ENCODE peak calls at places on chromosomes 11 and 22, in five cellular contexts. One of them, this sample, is unnamed. For H3K27me3, the result is how much of the 10 kb centered on the place peaks cover.

GRCh38 chr11:86172894-86173293 is 71.7 kb upstream of the EED start:
- DNase-seq in gastrocnemius medialis: no peak
- DNase-seq in Peyer's patch: no peak
- DNase-seq in thyroid gland: no peak
- DNase-seq in prostate gland: no peak
- DNase-seq in this sample: no peak

GRCh38 chr11:71999360-71999759 is 651 bp downstream of the IL18BP start:
- DNase-seq in gastrocnemius medialis: no peak
- DNase-seq in Peyer's patch: no peak
- DNase-seq in thyroid gland: peak
- DNase-seq in prostate gland: no peak
- DNase-seq in this sample: no peak

GRCh38 chr22:28424427-28425080 is 255.1 kb downstream of the TTC28 start:
- DNase-seq in gastrocnemius medialis: no peak
- DNase-seq in Peyer's patch: no peak
- DNase-seq in thyroid gland: no peak
- DNase-seq in prostate gland: no peak
- DNase-seq in this sample: no peak

GRCh38 chr11:94525933-94526332 is 13.7 kb downstream of the C11orf97 start:
- DNase-seq in gastrocnemius medialis: peak
- DNase-seq in Peyer's patch: peak
- DNase-seq in thyroid gland: peak
- DNase-seq in prostate gland: peak
- DNase-seq in this sample: peak

GRCh38 chr11:78586452-78587046 is 11.9 kb upstream of the NARS2 start:
- DNase-seq in gastrocnemius medialis: no peak
- DNase-seq in Peyer's patch: no peak
- DNase-seq in thyroid gland: no peak
- DNase-seq in prostate gland: no peak
- DNase-seq in this sample: no peak

GRCh38 chr22:24027991-24028390 is 16.9 kb downstream of the CABIN1 start:
- DNase-seq in gastrocnemius medialis: no peak
- DNase-seq in Peyer's patch: no peak
- DNase-seq in thyroid gland: no peak
- DNase-seq in prostate gland: no peak
- DNase-seq in this sample: no peak

GRCh38 chr11:6812391-6813005 is 13.0 kb upstream of the OR6A2 start:
- DNase-seq in gastrocnemius medialis: no peak
- DNase-seq in Peyer's patch: peak
- DNase-seq in thyroid gland: no peak
- DNase-seq in prostate gland: peak
- DNase-seq in this sample: no peak

GRCh38 chr11:36945384-36945783 is 347.3 kb upstream of the RAG2 start:
- DNase-seq in gastrocnemius medialis: no peak
- DNase-seq in Peyer's patch: no peak
- DNase-seq in thyroid gland: no peak
- DNase-seq in prostate gland: no peak
- DNase-seq in this sample: no peak

GRCh38 chr22:48654492-48654891 is 1173.2 kb downstream of the BRD1 start:
- DNase-seq in gastrocnemius medialis: no peak
- DNase-seq in Peyer's patch: no peak
- DNase-seq in thyroid gland: no peak
- DNase-seq in prostate gland: no peak
- DNase-seq in this sample: no peak

GRCh38 chr11:110655967-110656366 is 56.3 kb downstream of the ARHGAP20 start:
- DNase-seq in gastrocnemius medialis: no peak
- DNase-seq in Peyer's patch: no peak
- DNase-seq in thyroid gland: no peak
- DNase-seq in prostate gland: no peak
- DNase-seq in this sample: no peak

GRCh38 chr11:31813961-31814868 is 3.1 kb upstream of the PAX6 start:
- DNase-seq in gastrocnemius medialis: no peak
- DNase-seq in Peyer's patch: no peak
- DNase-seq in thyroid gland: no peak
- DNase-seq in prostate gland: no peak
- DNase-seq in this sample: peak
- H3K27me3 ChIP-seq in gastrocnemius medialis: half or more
- H3K27me3 ChIP-seq in Peyer's patch: under half
- H3K27me3 ChIP-seq in thyroid gland: half or more
- H3K27me3 ChIP-seq in prostate gland: half or more
- H3K27me3 ChIP-seq in this sample: half or more

GRCh38 chr11:133078012-133078411 is 454.3 kb downstream of the OPCML start:
- DNase-seq in gastrocnemius medialis: no peak
- DNase-seq in Peyer's patch: no peak
- DNase-seq in thyroid gland: no peak
- DNase-seq in prostate gland: no peak
- DNase-seq in this sample: no peak

GRCh38 chr11:133081730-133082452 is 450.4 kb downstream of the OPCML start:
- DNase-seq in gastrocnemius medialis: no peak
- DNase-seq in Peyer's patch: no peak
- DNase-seq in thyroid gland: no peak
- DNase-seq in prostate gland: no peak
- DNase-seq in this sample: no peak

GRCh38 chr11:133081020-133081419 is 451.3 kb downstream of the OPCML start:
- DNase-seq in gastrocnemius medialis: no peak
- DNase-seq in Peyer's patch: no peak
- DNase-seq in thyroid gland: no peak
- DNase-seq in prostate gland: no peak
- DNase-seq in this sample: no peak

GRCh38 chr11:133075351-133075750 is 456.9 kb downstream of the OPCML start:
- DNase-seq in gastrocnemius medialis: no peak
- DNase-seq in Peyer's patch: no peak
- DNase-seq in thyroid gland: no peak
- DNase-seq in prostate gland: no peak
- DNase-seq in this sample: no peak

GRCh38 chr11:133078591-133079179 is 453.6 kb downstream of the OPCML start:
- DNase-seq in gastrocnemius medialis: no peak
- DNase-seq in Peyer's patch: peak
- DNase-seq in thyroid gland: peak
- DNase-seq in prostate gland: peak
- DNase-seq in this sample: no peak
- H3K27me3 ChIP-seq in gastrocnemius medialis: under half
- H3K27me3 ChIP-seq in Peyer's patch: under half
- H3K27me3 ChIP-seq in thyroid gland: under half
- H3K27me3 ChIP-seq in prostate gland: under half
- H3K27me3 ChIP-seq in this sample: under half

DNA sequence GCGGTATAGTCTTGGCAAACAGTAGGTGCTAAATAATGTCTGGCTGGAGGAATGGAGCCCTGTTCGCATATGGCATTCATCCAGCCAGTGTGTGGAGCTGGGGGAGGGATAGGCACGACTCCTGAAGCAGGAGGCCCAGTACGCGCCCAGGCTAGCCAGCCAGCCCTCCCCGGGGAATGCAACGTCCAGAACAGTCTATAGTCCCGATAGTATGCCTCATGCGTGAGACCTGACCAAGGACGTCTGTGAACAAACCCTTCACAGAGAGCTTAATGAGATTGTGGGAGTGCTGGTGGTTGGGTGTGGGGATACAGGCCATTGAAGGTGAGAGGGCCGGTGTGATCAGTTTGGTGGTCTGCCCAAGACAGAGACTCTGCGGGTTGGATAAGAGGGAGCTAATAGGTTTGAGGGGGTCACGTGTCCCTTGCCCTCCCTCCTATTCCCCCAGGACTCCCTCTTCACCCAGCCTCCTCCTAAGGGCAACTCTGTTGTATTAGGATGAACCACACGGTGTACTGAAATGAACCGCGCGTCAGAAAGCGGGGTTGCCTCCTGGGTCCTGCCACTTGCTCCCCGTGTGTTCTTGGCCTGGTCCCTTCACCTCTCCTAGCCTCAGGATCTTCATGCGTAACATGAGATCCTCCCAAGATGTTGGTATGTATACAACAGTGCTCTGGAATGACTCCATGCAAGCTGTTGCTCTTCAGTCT is 987 bp upstream of the GRIK4 start:
- DNase-seq in gastrocnemius medialis: no peak
- DNase-seq in Peyer's patch: no peak
- DNase-seq in thyroid gland: no peak
- DNase-seq in prostate gland: no peak
- DNase-seq in this sample: peak
- H3K27me3 ChIP-seq in gastrocnemius medialis: under half
- H3K27me3 ChIP-seq in Peyer's patch: under half
- H3K27me3 ChIP-seq in thyroid gland: under half
- H3K27me3 ChIP-seq in prostate gland: under half
- H3K27me3 ChIP-seq in this sample: half or more

GRCh38 chr22:45510376-45511232 is 7.9 kb downstream of the FBLN1 start:
- DNase-seq in gastrocnemius medialis: no peak
- DNase-seq in Peyer's patch: no peak
- DNase-seq in thyroid gland: no peak
- DNase-seq in prostate gland: no peak
- DNase-seq in this sample: no peak

GRCh38 chr22:45515678-45516077 is 13.0 kb downstream of the FBLN1 start:
- DNase-seq in gastrocnemius medialis: no peak
- DNase-seq in Peyer's patch: no peak
- DNase-seq in thyroid gland: no peak
- DNase-seq in prostate gland: no peak
- DNase-seq in this sample: no peak

GRCh38 chr22:45508814-45509213 is 6.1 kb downstream of the FBLN1 start:
- DNase-seq in gastrocnemius medialis: no peak
- DNase-seq in Peyer's patch: no peak
- DNase-seq in thyroid gland: no peak
- DNase-seq in prostate gland: no peak
- DNase-seq in this sample: no peak

GRCh38 chr22:45511847-45512261 is 9.2 kb downstream of the FBLN1 start:
- DNase-seq in gastrocnemius medialis: peak
- DNase-seq in Peyer's patch: peak
- DNase-seq in thyroid gland: peak
- DNase-seq in prostate gland: no peak
- DNase-seq in this sample: no peak

DNA sequence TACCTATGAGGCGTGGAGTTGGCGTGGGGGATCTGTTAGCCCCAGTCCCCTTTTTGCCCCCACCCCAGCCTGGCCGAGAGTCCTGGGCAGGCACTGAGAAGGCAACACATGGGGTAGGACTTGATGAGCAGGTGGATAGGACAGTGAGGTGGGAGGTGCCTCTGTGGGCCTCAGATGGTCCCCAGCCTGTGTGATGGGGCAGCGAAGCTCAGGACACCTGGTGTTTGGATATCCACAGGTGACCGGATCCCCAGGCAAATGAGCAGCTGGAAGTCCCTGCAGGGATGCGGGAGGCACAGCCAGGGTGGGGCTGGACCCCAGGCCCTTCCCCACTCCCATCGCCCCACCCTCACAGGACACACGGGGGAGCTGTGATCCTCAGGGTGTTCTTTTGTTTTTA is 9.7 kb downstream of the FBLN1 start:
- DNase-seq in gastrocnemius medialis: no peak
- DNase-seq in Peyer's patch: no peak
- DNase-seq in thyroid gland: no peak
- DNase-seq in prostate gland: no peak
- DNase-seq in this sample: no peak
- H3K27me3 ChIP-seq in gastrocnemius medialis: under half
- H3K27me3 ChIP-seq in Peyer's patch: under half
- H3K27me3 ChIP-seq in thyroid gland: under half
- H3K27me3 ChIP-seq in prostate gland: under half
- H3K27me3 ChIP-seq in this sample: under half

DNA sequence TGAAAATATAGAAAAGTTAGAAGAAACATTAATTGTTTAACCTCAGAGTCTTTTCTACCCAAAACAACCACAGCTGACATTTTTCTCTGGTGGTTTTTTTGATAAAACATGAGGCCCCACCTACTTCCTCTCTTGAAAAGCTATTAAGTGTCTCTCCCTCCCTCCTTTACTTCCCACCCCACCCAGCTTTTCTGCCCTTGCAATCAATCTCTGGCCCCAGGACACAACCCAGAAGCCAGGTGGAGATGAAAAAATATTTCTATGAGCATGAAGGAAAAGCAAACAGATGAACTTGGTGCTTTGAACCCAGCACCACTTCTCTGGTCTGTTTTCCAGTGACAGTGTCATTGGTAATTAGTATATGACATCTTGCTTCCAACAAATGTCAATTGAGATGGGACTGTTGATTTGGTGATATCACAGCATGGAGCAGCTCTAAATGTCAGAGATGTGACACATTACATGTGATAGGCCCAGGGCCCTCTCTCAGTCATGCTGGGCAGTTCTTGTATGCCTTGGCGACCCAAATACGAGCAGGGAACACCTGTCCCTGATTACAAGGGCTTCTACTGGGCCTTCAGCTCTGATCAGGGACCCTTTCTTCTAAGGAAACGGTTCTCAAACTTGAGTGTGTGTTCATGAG is 23.9 kb upstream of the TMPRSS13 start:
- DNase-seq in gastrocnemius medialis: no peak
- DNase-seq in Peyer's patch: no peak
- DNase-seq in thyroid gland: no peak
- DNase-seq in prostate gland: no peak
- DNase-seq in this sample: peak
- H3K27me3 ChIP-seq in gastrocnemius medialis: under half
- H3K27me3 ChIP-seq in Peyer's patch: under half
- H3K27me3 ChIP-seq in thyroid gland: under half
- H3K27me3 ChIP-seq in prostate gland: under half
- H3K27me3 ChIP-seq in this sample: under half

This sample was measured in spleen.